ENCODE peak calls at places on chromosomes 5 and 9, in seven cellular contexts. Q, E, C, Y, M, O and K are unnamed samples. For H3K4me1, the result is how much of the 10 kb centered on the place peaks cover.

GRCh38 chr9:120846251-120846869 is 3.6 kb upstream of the PSMD5 start:
- DNase-seq in Q (no peak), E (no peak), C (no peak), Y (no peak), M (no peak), O (peak), K (no peak)

GRCh38 chr9:91896513-91897121 is 53.4 kb downstream of the ROR2 start:
- DNase-seq in Q (peak), E (no peak), C (no peak), Y (no peak), M (no peak), O (no peak), K (no peak)

GRCh38 chr5:109589983-109590382 is 99.7 kb upstream of the MAN2A1 start:
- DNase-seq in Q (no peak), E (no peak), C (no peak), Y (no peak), M (no peak), O (no peak), K (peak)

GRCh38 chr9:77640741-77641580 is 7.2 kb downstream of the GNA14 start:
- DNase-seq in Q (no peak), E (no peak), C (no peak), Y (no peak), M (no peak), O (no peak), K (no peak)

GRCh38 chr5:126265917-126266316 is 157.3 kb upstream of the GRAMD2B start:
- DNase-seq in Q (peak), E (no peak), C (no peak), Y (no peak), M (no peak), O (no peak), K (no peak)

GRCh38 chr5:34658023-34658422 is 1.9 kb downstream of the RAI14 start:
- DNase-seq in Q (no peak), E (no peak), C (no peak), Y (no peak), M (no peak), O (no peak), K (no peak)

GRCh38 chr5:83551826-83552225 is 80.3 kb downstream of the VCAN start:
- DNase-seq in Q (no peak), E (no peak), C (no peak), Y (no peak), M (no peak), O (no peak), K (no peak)

GRCh38 chr5:102720954-102721353 is 34.2 kb upstream of the PAM start:
- DNase-seq in Q (no peak), E (no peak), C (no peak), Y (no peak), M (no peak), O (no peak), K (no peak)

GRCh38 chr5:142783601-142784291 is 13.6 kb downstream of the ARHGAP26 start:
- DNase-seq in Q (no peak), E (no peak), C (no peak), Y (no peak), M (no peak), O (peak), K (peak)
- H3K4me3 ChIP-seq in Q (no peak), E (peak), C (peak), Y (no peak), M (no peak), O (no peak), K (peak)

DNA sequence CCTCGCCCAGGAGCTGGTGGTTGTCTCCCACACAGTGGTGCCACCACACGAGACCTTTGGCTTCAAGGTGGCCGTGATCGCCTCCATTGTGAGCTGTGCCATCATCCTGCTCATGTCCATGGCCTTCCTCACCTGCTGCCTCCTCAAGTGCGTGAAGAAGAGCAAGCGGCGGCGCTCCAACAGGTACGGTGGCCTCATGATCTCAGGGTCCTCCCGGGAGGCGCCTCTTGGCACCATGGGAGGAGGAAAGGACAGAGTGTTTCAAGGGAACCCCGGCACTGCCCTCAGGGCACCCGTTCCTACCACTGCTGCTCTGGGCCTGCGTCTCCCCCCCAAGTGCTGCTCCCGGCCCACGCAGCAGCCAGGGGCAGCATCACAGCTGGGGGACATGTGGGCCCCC is 18.2 kb upstream of the CARD19 start:
- DNase-seq in Q (no peak), E (no peak), C (no peak), Y (no peak), M (no peak), O (no peak), K (peak)
- H3K27ac ChIP-seq in Q (no peak), E (peak), C (no peak), Y (no peak), M (no peak), O (no peak), K (no peak)

DNA sequence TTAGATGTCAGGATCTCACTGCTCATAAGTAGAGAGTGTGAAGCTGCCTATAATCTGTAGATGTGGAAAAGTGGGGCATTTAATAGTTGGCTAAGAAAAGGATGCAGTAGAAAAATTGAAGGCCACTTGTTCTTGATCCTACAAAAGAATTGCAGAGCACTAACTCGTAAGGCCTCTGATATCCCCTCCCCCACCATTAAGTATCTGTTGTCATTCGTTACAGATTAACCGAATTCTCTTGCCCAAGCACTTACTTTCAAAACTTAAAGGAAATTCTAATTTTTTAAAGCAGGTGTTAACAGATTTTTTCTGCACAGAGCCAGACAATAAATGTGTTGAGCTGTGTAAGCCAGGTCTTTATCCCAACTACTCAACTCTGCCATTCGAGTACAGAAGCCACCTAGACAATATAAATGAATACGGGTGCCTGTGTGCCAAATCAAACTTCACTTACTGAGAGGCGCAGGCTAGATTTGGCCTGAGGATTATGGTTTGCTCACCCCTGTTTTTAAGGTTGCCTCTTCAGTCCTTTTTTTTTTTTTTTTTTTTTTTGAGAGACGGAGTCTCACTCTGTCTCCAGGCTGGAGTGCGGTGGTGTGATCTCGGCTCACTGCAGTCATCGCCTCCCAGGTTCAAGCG is 234.8 kb downstream of the RFK start:
- DNase-seq in Q (no peak), E (no peak), C (no peak), Y (no peak), M (no peak), O (no peak), K (no peak)
- H3K4me1 ChIP-seq in Q (under half), E (under half), C (under half), Y (under half), M (under half), O (under half), K (under half)

DNA sequence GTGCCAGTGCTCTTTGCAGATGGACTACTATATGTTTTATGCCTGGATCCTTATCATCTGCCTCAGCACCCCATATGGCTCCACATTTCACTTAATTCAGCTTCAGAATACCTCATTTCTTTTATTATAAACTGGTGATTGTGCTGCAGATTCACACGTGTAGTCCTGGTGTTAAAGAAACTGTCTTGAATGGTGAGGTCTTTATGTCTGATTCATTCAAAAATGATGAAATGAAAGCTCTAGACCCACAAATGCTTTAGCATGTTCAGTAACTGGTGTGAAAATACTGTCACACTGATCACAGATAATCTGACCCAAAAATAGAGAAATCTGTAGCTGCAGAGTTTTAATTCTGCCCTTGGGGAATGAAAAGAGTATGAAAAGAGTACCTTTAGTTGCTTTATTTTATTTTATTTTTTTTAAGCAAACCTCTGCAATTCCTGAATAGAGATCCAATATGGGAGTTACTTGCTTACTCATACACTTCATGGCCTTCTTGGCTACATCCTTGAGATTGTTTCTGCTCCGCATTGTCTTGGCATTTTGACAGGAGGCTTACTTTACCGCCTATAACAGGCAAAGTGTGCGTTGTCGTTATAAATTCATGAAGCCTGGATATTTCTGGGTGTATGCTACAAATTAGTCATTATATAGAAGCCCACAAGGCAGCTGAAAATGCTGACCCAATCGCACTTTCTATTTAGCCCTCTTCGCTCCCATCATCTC is 2.7 kb downstream of the RGMB start:
- DNase-seq in Q (no peak), E (no peak), C (no peak), Y (no peak), M (peak), O (no peak), K (no peak)
- H3K4me3 ChIP-seq in Q (peak), E (no peak), C (no peak), Y (peak), M (no peak), O (no peak), K (no peak)

GRCh38 chr5:31193591-31194457 is at the start of gene CDH6:
- DNase-seq in Q (no peak), E (no peak), C (no peak), Y (peak), M (peak), O (no peak), K (no peak)

GRCh38 chr5:31194458-31194808 is 947 bp downstream of the CDH6 start:
- DNase-seq in Q (no peak), E (no peak), C (no peak), Y (no peak), M (peak), O (no peak), K (no peak)

GRCh38 chr5:31196309-31196708 is 2.8 kb downstream of the CDH6 start:
- DNase-seq in Q (no peak), E (no peak), C (no peak), Y (no peak), M (no peak), O (no peak), K (no peak)

GRCh38 chr5:31193026-31193425 is 460 bp upstream of the CDH6 start:
- DNase-seq in Q (no peak), E (no peak), C (no peak), Y (no peak), M (peak), O (no peak), K (no peak)

GRCh38 chr5:31194892-31195291 is 1.4 kb downstream of the CDH6 start:
- DNase-seq in Q (no peak), E (no peak), C (no peak), Y (no peak), M (peak), O (no peak), K (no peak)
- H3K27ac ChIP-seq in Q (no peak), E (no peak), C (peak), Y (no peak), M (no peak), O (no peak), K (no peak)

GRCh38 chr9:129209109-129209508 is 31.0 kb upstream of the IER5L start:
- DNase-seq in Q (no peak), E (no peak), C (no peak), Y (no peak), M (no peak), O (no peak), K (no peak)
- H3K4me1 ChIP-seq in Q (under half), E (under half), C (under half), Y (under half), M (under half), O (under half), K (under half)